ENCODE peak calls at places on chromosomes 13 and 19, in seven cellular contexts. N is upper lobe of left lung, S is A549, T is uterus, X is transverse colon, E is body of pancreas, Z is vagina. D is an unnamed sample.

GRCh38 chr13:48873598-48873997 is 102.1 kb upstream of the FNDC3A start:
- DNase-seq in N (no peak), S (no peak), T (no peak), X (no peak), E (no peak), Z (no peak), D (no peak)

GRCh38 chr13:87999141-87999765 is 328.1 kb downstream of the SLITRK5 start:
- DNase-seq in N (no peak), S (no peak), T (no peak), X (no peak), E (no peak), Z (no peak), D (no peak)

GRCh38 chr13:51894239-51894638 is 32.5 kb downstream of the CCDC70 start:
- DNase-seq in N (no peak), S (no peak), T (no peak), X (no peak), E (no peak), Z (no peak), D (no peak)

GRCh38 chr19:6020972-6021805 is 43.2 kb upstream of the RANBP3 start:
- DNase-seq in N (no peak), S (no peak), T (no peak), X (no peak), E (peak), Z (no peak), D (no peak)

GRCh38 chr13:113393226-113393571 is 29.3 kb upstream of the GRTP1 start:
- DNase-seq in N (peak), S (no peak), T (no peak), X (no peak), E (no peak), Z (peak), D (no peak)

GRCh38 chr13:95067303-95067702 is 233.9 kb downstream of the ABCC4 start:
- DNase-seq in N (no peak), S (no peak), T (no peak), X (no peak), E (no peak), Z (no peak), D (no peak)

GRCh38 chr13:98978280-98978679 is 416 bp upstream of the DOCK9 start:
- DNase-seq in N (no peak), S (no peak), T (no peak), X (no peak), E (no peak), Z (no peak), D (no peak)

GRCh38 chr19:44723952-44724319 is 24.6 kb upstream of the BCL3 start:
- DNase-seq in N (peak), S (peak), T (peak), X (peak), E (peak), Z (no peak), D (peak)

GRCh38 chr13:21825186-21825585 is 154.3 kb downstream of the FGF9 start:
- DNase-seq in N (no peak), S (no peak), T (no peak), X (no peak), E (no peak), Z (no peak), D (no peak)

GRCh38 chr13:34913040-34913439 is 29.0 kb upstream of the NBEA start:
- DNase-seq in N (no peak), S (no peak), T (no peak), X (no peak), E (no peak), Z (no peak), D (no peak)

GRCh38 chr13:110516500-110516899 is 45.0 kb downstream of the RAB20 start:
- DNase-seq in N (peak), S (no peak), T (no peak), X (no peak), E (no peak), Z (no peak), D (no peak)

GRCh38 chr19:56162258-56162657 is 13.6 kb upstream of the GALP start:
- DNase-seq in N (no peak), S (no peak), T (no peak), X (no peak), E (no peak), Z (no peak), D (no peak)

GRCh38 chr13:108950333-108951010 is 321.1 kb downstream of the MYO16 start:
- DNase-seq in N (no peak), S (no peak), T (no peak), X (no peak), E (no peak), Z (no peak), D (no peak)

GRCh38 chr19:45498411-45499195 is at the start of gene PPM1N:
- DNase-seq in N (peak), S (no peak), T (no peak), X (no peak), E (no peak), Z (no peak), D (no peak)

GRCh38 chr19:46350758-46351159 is 3.9 kb downstream of the PPP5C start:
- DNase-seq in N (no peak), S (no peak), T (no peak), X (no peak), E (peak), Z (no peak), D (no peak)

GRCh38 chr13:80473695-80474094 is 132.8 kb upstream of the SPRY2 start:
- DNase-seq in N (no peak), S (peak), T (no peak), X (no peak), E (peak), Z (no peak), D (no peak)

GRCh38 chr19:33279430-33280350 is 22.6 kb downstream of the CEBPA start:
- DNase-seq in N (peak), S (no peak), T (no peak), X (no peak), E (no peak), Z (no peak), D (no peak)
- H3K27ac ChIP-seq in N (peak), S (peak), T (no peak), X (no peak), E (no peak), Z (no peak), D (no peak)

GRCh38 chr13:55359067-55359466 is 1781.7 kb upstream of the PRR20A start:
- DNase-seq in N (no peak), S (no peak), T (no peak), X (no peak), E (no peak), Z (no peak), D (no peak)
- TF ChIP-seq POLR2A in N (no peak), S (no peak), T (no peak), X (no peak), E (no peak), Z (no peak), D (no peak)

GRCh38 chr13:82147526-82147925 is 1734.7 kb downstream of the SLITRK1 start:
- DNase-seq in N (no peak), S (no peak), T (no peak), X (no peak), E (no peak), Z (no peak), D (no peak)
- H3K4me3 ChIP-seq in N (no peak), S (no peak), T (no peak), X (no peak), E (no peak), Z (no peak), D (no peak)

DNA sequence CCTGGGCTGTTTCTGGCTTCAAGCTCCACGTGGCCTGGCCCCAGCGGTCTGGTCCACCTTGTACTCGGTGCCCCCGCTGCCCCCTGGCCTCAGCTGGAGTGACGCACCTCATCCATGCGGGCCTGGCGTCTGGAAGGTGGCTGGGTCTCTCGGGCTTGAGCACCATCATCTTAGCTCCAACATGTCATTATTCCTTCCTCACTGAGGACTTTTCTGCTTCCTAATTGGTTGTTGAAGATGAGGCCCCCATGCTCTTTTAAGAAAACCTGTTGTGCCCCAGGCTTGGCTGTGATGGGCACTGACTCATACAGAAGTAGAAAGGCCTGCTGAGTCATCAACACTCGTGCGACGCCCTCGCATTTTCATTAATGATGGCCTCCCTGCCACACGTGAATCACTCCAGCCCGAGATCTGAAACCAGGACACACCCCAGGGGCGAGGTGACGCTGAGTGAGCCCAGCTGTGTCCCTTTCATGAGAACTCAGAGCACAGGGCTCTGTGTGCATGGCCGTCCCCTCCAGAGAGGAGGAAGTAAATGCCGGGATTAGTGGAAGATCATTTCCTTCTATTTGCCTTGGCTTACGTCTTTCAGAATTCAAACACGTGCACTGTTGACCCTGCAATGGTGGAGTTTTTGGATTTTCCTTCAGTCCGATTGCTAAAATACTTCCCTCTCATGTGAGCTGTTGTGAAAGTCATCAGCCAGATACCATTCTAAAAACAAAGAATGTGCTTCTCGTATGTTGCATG is 14.0 kb upstream of the GJA3 start:
- DNase-seq in N (peak), S (peak), T (peak), X (peak), E (peak), Z (peak), D (peak)
- H3K27ac ChIP-seq in N (peak), S (peak), T (peak), X (no peak), E (peak), Z (peak), D (no peak)

DNA sequence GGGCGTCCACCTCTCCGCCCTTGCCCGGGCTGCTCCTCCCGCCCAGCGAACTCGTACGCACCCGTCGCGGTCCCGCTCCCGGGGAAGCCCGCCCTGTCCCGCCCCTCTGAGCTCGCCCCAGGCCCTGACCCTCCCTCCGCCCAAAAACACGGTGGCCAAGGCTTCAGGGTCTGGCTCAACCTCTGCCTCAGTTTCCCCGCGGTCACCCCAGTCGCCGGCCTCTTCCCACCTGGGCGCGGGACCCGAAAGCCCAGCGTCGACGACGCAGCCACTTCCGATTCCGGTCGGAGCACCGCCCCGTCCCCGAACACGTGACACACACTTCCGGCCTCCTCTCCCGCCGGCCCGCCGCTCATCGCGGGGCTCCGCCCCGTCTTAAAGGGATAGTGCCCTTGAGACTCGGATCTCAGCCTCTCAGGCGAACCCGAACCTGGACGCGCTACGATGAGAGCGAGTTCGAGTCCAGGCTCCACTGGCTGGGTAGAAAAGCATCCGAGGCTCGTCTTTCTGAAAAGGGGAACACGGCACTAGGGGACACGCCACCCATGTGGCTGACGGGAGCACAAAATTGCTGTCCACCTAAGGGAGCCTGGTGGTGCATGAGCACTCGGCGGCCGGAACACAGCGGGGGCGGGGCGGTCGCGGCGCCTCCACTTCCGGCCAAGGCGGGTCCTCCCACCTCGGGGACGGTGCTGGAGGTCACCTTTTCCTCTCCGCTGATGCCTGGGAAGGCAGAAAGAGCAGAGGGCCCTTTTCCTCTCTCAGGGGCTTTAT is at the start of gene C19orf25:
- DNase-seq in N (peak), S (peak), T (peak), X (peak), E (peak), Z (peak), D (peak)
- TF ChIP-seq POLR2A in N (peak), S (peak), T (peak), X (peak), E (peak), Z (no peak), D (no peak)

D was measured in tibial nerve.